ENCODE peak calls at places on chromosomes 11 and 22, in ten cellular contexts. Y is right atrium auricular region, G is MG63, W is KBM-7, V is HL-60, J is foreskin fibroblast, A is GM13976, S is pancreas, D is RCC 7860, E is posterior vena cava. Z is an unnamed sample.

GRCh38 chr11:76086713-76087635 is 119.3 kb downstream of the WNT11 start:
- DNase-seq in Y (no peak), G (no peak), W (no peak), V (no peak), J (peak), A (no peak), S (no peak), D (no peak), E (no peak), Z (no peak)

GRCh38 chr22:20551805-20552449 is 44.5 kb downstream of the MED15 start:
- DNase-seq in Y (no peak), G (no peak), W (no peak), V (no peak), J (no peak), A (no peak), S (peak), D (no peak), E (peak), Z (no peak)

GRCh38 chr22:36144886-36145541 is 15.5 kb downstream of the APOL3 start:
- DNase-seq in Y (peak), G (peak), W (peak), V (peak), J (peak), A (peak), S (peak), D (peak), E (no peak), Z (no peak)

GRCh38 chr11:83566948-83567347 is 280.8 kb upstream of the CCDC90B start:
- DNase-seq in Y (no peak), G (no peak), W (no peak), V (no peak), J (peak), A (no peak), S (no peak), D (peak), E (no peak), Z (no peak)

GRCh38 chr11:66956689-66957290 is 1.4 kb downstream of the PC start:
- DNase-seq in Y (no peak), G (peak), W (peak), V (peak), J (peak), A (no peak), S (no peak), D (no peak), E (peak), Z (no peak)

GRCh38 chr22:37662039-37662438 is 3.5 kb downstream of the PDXP start:
- DNase-seq in Y (no peak), G (no peak), W (no peak), V (no peak), J (no peak), A (no peak), S (no peak), D (no peak), E (no peak), Z (no peak)

GRCh38 chr11:9092846-9093778 is 1.7 kb upstream of the SCUBE2 start:
- DNase-seq in Y (no peak), G (no peak), W (peak), V (peak), J (no peak), A (peak), S (no peak), D (no peak), E (no peak), Z (no peak)

GRCh38 chr11:34036456-34036855 is 15.1 kb upstream of the CAPRIN1 start:
- DNase-seq in Y (no peak), G (no peak), W (no peak), V (no peak), J (no peak), A (no peak), S (no peak), D (no peak), E (no peak), Z (no peak)